ENCODE peak calls at places on chromosome 22, in eight cellular contexts. One of them, this sample, is unnamed.

GRCh38 chr22:27207907-27208306 is 550.5 kb downstream of the MIAT start:
- DNase-seq in D721Med: no peak
- DNase-seq in epithelial cell of proximal tubule: no peak
- DNase-seq in astrocyte of the spinal cord: peak
- DNase-seq in GM20000: no peak
- DNase-seq in Calu3: no peak
- DNase-seq in upper lobe of right lung: no peak
- DNase-seq in IMR-90: peak
- DNase-seq in this sample: no peak

GRCh38 chr22:19723165-19723989 is at the start of gene GP1BB:
- DNase-seq in epithelial cell of proximal tubule: no peak
- DNase-seq in D721Med: no peak
- DNase-seq in GM20000: peak
- DNase-seq in upper lobe of right lung: no peak
- DNase-seq in Calu3: peak
- DNase-seq in astrocyte of the spinal cord: peak
- DNase-seq in IMR-90: no peak
- DNase-seq in this sample: no peak

GRCh38 chr22:22463855-22464540 is 44.5 kb downstream of the ZNF280B start:
- DNase-seq in Calu3: peak
- DNase-seq in IMR-90: peak
- DNase-seq in D721Med: peak
- DNase-seq in GM20000: peak
- DNase-seq in astrocyte of the spinal cord: peak
- DNase-seq in upper lobe of right lung: no peak
- DNase-seq in epithelial cell of proximal tubule: peak
- DNase-seq in this sample: peak

GRCh38 chr22:18968011-18968749 is 32.1 kb upstream of the PRODH start:
- DNase-seq in epithelial cell of proximal tubule: no peak
- DNase-seq in Calu3: peak
- DNase-seq in GM20000: no peak
- DNase-seq in upper lobe of right lung: peak
- DNase-seq in D721Med: no peak
- DNase-seq in IMR-90: peak
- DNase-seq in astrocyte of the spinal cord: no peak
- DNase-seq in this sample: peak

GRCh38 chr22:19714320-19715252 is at the start of gene SEPTIN5:
- DNase-seq in epithelial cell of proximal tubule: no peak
- DNase-seq in Calu3: no peak
- DNase-seq in astrocyte of the spinal cord: no peak
- DNase-seq in GM20000: no peak
- DNase-seq in D721Med: no peak
- DNase-seq in IMR-90: no peak
- DNase-seq in upper lobe of right lung: no peak
- DNase-seq in this sample: no peak

GRCh38 chr22:35548762-35549106 is 8.1 kb downstream of the RASD2 start:
- DNase-seq in upper lobe of right lung: no peak
- DNase-seq in D721Med: no peak
- DNase-seq in epithelial cell of proximal tubule: no peak
- DNase-seq in Calu3: no peak
- DNase-seq in astrocyte of the spinal cord: no peak
- DNase-seq in GM20000: no peak
- DNase-seq in IMR-90: no peak
- DNase-seq in this sample: no peak

GRCh38 chr22:21951931-21952465 is 650 bp downstream of the PPM1F start:
- DNase-seq in astrocyte of the spinal cord: peak
- DNase-seq in IMR-90: peak
- DNase-seq in GM20000: peak
- DNase-seq in upper lobe of right lung: peak
- DNase-seq in D721Med: no peak
- DNase-seq in Calu3: peak
- DNase-seq in epithelial cell of proximal tubule: no peak
- DNase-seq in this sample: peak

GRCh38 chr22:17350292-17350691 is 19.0 kb upstream of the CECR2 start:
- DNase-seq in Calu3: no peak
- DNase-seq in GM20000: no peak
- DNase-seq in D721Med: no peak
- DNase-seq in astrocyte of the spinal cord: no peak
- DNase-seq in epithelial cell of proximal tubule: no peak
- DNase-seq in upper lobe of right lung: no peak
- DNase-seq in IMR-90: no peak
- DNase-seq in this sample: no peak

GRCh38 chr22:28146401-28147304 is 227.6 kb upstream of the PITPNB start:
- DNase-seq in Calu3: no peak
- DNase-seq in astrocyte of the spinal cord: peak
- DNase-seq in IMR-90: no peak
- DNase-seq in epithelial cell of proximal tubule: no peak
- DNase-seq in upper lobe of right lung: no peak
- DNase-seq in GM20000: no peak
- DNase-seq in D721Med: no peak
- DNase-seq in this sample: no peak

GRCh38 chr22:35552186-35552842 is 11.7 kb downstream of the RASD2 start:
- DNase-seq in epithelial cell of proximal tubule: no peak
- DNase-seq in upper lobe of right lung: no peak
- DNase-seq in Calu3: peak
- DNase-seq in D721Med: no peak
- DNase-seq in astrocyte of the spinal cord: peak
- DNase-seq in IMR-90: no peak
- DNase-seq in GM20000: peak
- DNase-seq in this sample: no peak

GRCh38 chr22:39429186-39429585 is 27.6 kb upstream of the MGAT3 start:
- DNase-seq in Calu3: no peak
- DNase-seq in epithelial cell of proximal tubule: no peak
- DNase-seq in astrocyte of the spinal cord: no peak
- DNase-seq in upper lobe of right lung: no peak
- DNase-seq in D721Med: no peak
- DNase-seq in IMR-90: no peak
- DNase-seq in GM20000: no peak
- DNase-seq in this sample: no peak

GRCh38 chr22:39430576-39431150 is 26.1 kb upstream of the MGAT3 start:
- DNase-seq in epithelial cell of proximal tubule: no peak
- DNase-seq in GM20000: no peak
- DNase-seq in upper lobe of right lung: no peak
- DNase-seq in Calu3: no peak
- DNase-seq in astrocyte of the spinal cord: no peak
- DNase-seq in IMR-90: no peak
- DNase-seq in D721Med: no peak
- DNase-seq in this sample: no peak

GRCh38 chr22:39429916-39430575 is 26.8 kb upstream of the MGAT3 start:
- DNase-seq in Calu3: no peak
- DNase-seq in astrocyte of the spinal cord: no peak
- DNase-seq in epithelial cell of proximal tubule: no peak
- DNase-seq in GM20000: no peak
- DNase-seq in upper lobe of right lung: no peak
- DNase-seq in D721Med: no peak
- DNase-seq in IMR-90: no peak
- DNase-seq in this sample: no peak

GRCh38 chr22:39427751-39428596 is 28.4 kb downstream of the TAB1 start:
- DNase-seq in upper lobe of right lung: no peak
- DNase-seq in epithelial cell of proximal tubule: no peak
- DNase-seq in D721Med: no peak
- DNase-seq in astrocyte of the spinal cord: no peak
- DNase-seq in Calu3: no peak
- DNase-seq in GM20000: no peak
- DNase-seq in IMR-90: no peak
- DNase-seq in this sample: no peak

DNA sequence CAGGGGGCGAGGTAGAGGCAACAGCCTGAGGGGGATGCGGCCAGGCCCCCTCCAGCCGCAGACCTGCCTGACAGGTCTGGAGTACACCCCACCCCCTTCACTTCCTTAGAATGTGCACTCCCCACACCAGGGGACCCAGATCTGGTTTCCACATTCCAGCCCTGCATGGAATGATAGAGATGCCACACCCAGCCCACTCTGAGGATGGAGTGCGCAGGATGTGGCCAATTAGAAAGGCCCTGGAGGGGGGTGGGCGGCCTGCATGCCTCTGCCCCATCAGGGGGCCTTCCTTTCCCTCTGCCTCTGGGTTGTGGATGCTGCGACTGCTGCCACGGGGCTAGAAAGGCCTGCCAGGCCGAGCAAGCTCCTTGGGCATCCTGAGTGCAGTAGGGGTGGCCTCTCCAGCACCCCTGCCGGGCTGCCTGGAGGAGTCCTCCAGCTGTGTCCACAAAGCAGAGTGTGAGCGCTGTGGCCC is 28.2 kb upstream of the MGAT3 start:
- DNase-seq in D721Med: no peak
- DNase-seq in upper lobe of right lung: no peak
- DNase-seq in astrocyte of the spinal cord: peak
- DNase-seq in GM20000: no peak
- DNase-seq in IMR-90: no peak
- DNase-seq in Calu3: no peak
- DNase-seq in epithelial cell of proximal tubule: no peak
- DNase-seq in this sample: no peak
- TF ChIP-seq CTCF in D721Med: no peak
- TF ChIP-seq CTCF in upper lobe of right lung: no peak
- TF ChIP-seq CTCF in astrocyte of the spinal cord: no peak
- TF ChIP-seq CTCF in GM20000: no peak
- TF ChIP-seq CTCF in IMR-90: no peak
- TF ChIP-seq CTCF in Calu3: no peak
- TF ChIP-seq CTCF in epithelial cell of proximal tubule: no peak
- TF ChIP-seq CTCF in this sample: no peak

GRCh38 chr22:49271369-49271727 is 556.3 kb downstream of the BRD1 start:
- DNase-seq in IMR-90: no peak
- DNase-seq in epithelial cell of proximal tubule: no peak
- DNase-seq in D721Med: no peak
- DNase-seq in Calu3: no peak
- DNase-seq in GM20000: no peak
- DNase-seq in astrocyte of the spinal cord: no peak
- DNase-seq in upper lobe of right lung: no peak
- DNase-seq in this sample: no peak

GRCh38 chr22:49270595-49271368 is 556.9 kb downstream of the BRD1 start:
- DNase-seq in Calu3: no peak
- DNase-seq in IMR-90: no peak
- DNase-seq in D721Med: no peak
- DNase-seq in epithelial cell of proximal tubule: no peak
- DNase-seq in astrocyte of the spinal cord: no peak
- DNase-seq in GM20000: no peak
- DNase-seq in upper lobe of right lung: no peak
- DNase-seq in this sample: no peak

GRCh38 chr22:49271831-49272230 is 555.8 kb downstream of the BRD1 start:
- DNase-seq in astrocyte of the spinal cord: no peak
- DNase-seq in epithelial cell of proximal tubule: no peak
- DNase-seq in IMR-90: no peak
- DNase-seq in Calu3: no peak
- DNase-seq in GM20000: no peak
- DNase-seq in D721Med: no peak
- DNase-seq in upper lobe of right lung: no peak
- DNase-seq in this sample: no peak

GRCh38 chr22:49274754-49275380 is 552.8 kb downstream of the BRD1 start:
- DNase-seq in GM20000: no peak
- DNase-seq in upper lobe of right lung: no peak
- DNase-seq in IMR-90: no peak
- DNase-seq in epithelial cell of proximal tubule: no peak
- DNase-seq in Calu3: no peak
- DNase-seq in astrocyte of the spinal cord: no peak
- DNase-seq in D721Med: no peak
- DNase-seq in this sample: no peak

GRCh38 chr22:49272546-49273125 is 555.0 kb downstream of the BRD1 start:
- DNase-seq in Calu3: no peak
- DNase-seq in epithelial cell of proximal tubule: no peak
- DNase-seq in GM20000: no peak
- DNase-seq in D721Med: no peak
- DNase-seq in upper lobe of right lung: no peak
- DNase-seq in astrocyte of the spinal cord: no peak
- DNase-seq in IMR-90: no peak
- DNase-seq in this sample: no peak
- TF ChIP-seq CTCF in Calu3: no peak
- TF ChIP-seq CTCF in epithelial cell of proximal tubule: no peak
- TF ChIP-seq CTCF in GM20000: no peak
- TF ChIP-seq CTCF in D721Med: no peak
- TF ChIP-seq CTCF in upper lobe of right lung: no peak
- TF ChIP-seq CTCF in astrocyte of the spinal cord: no peak
- TF ChIP-seq CTCF in IMR-90: no peak
- TF ChIP-seq CTCF in this sample: no peak

GRCh38 chr22:29713156-29713715 is 6.6 kb upstream of the CABP7 start:
- DNase-seq in D721Med: no peak
- DNase-seq in IMR-90: no peak
- DNase-seq in upper lobe of right lung: no peak
- DNase-seq in epithelial cell of proximal tubule: no peak
- DNase-seq in Calu3: no peak
- DNase-seq in astrocyte of the spinal cord: no peak
- DNase-seq in GM20000: no peak
- DNase-seq in this sample: no peak

GRCh38 chr22:29707471-29707870 is 12.3 kb upstream of the CABP7 start:
- DNase-seq in GM20000: no peak
- DNase-seq in IMR-90: no peak
- DNase-seq in epithelial cell of proximal tubule: no peak
- DNase-seq in upper lobe of right lung: no peak
- DNase-seq in D721Med: no peak
- DNase-seq in astrocyte of the spinal cord: no peak
- DNase-seq in Calu3: no peak
- DNase-seq in this sample: no peak

GRCh38 chr22:29710922-29711593 is 8.7 kb upstream of the CABP7 start:
- DNase-seq in Calu3: peak
- DNase-seq in D721Med: no peak
- DNase-seq in astrocyte of the spinal cord: no peak
- DNase-seq in epithelial cell of proximal tubule: no peak
- DNase-seq in upper lobe of right lung: no peak
- DNase-seq in GM20000: no peak
- DNase-seq in IMR-90: no peak
- DNase-seq in this sample: no peak

GRCh38 chr22:29712119-29712518 is 7.7 kb upstream of the CABP7 start:
- DNase-seq in GM20000: no peak
- DNase-seq in D721Med: no peak
- DNase-seq in Calu3: no peak
- DNase-seq in upper lobe of right lung: no peak
- DNase-seq in astrocyte of the spinal cord: no peak
- DNase-seq in IMR-90: no peak
- DNase-seq in epithelial cell of proximal tubule: no peak
- DNase-seq in this sample: no peak

GRCh38 chr22:29710193-29710592 is 9.6 kb upstream of the CABP7 start:
- DNase-seq in IMR-90: no peak
- DNase-seq in GM20000: no peak
- DNase-seq in D721Med: no peak
- DNase-seq in Calu3: no peak
- DNase-seq in astrocyte of the spinal cord: no peak
- DNase-seq in epithelial cell of proximal tubule: no peak
- DNase-seq in upper lobe of right lung: no peak
- DNase-seq in this sample: no peak
- TF ChIP-seq CTCF in IMR-90: no peak
- TF ChIP-seq CTCF in GM20000: no peak
- TF ChIP-seq CTCF in D721Med: no peak
- TF ChIP-seq CTCF in Calu3: no peak
- TF ChIP-seq CTCF in astrocyte of the spinal cord: no peak
- TF ChIP-seq CTCF in epithelial cell of proximal tubule: no peak
- TF ChIP-seq CTCF in upper lobe of right lung: no peak
- TF ChIP-seq CTCF in this sample: no peak

DNA sequence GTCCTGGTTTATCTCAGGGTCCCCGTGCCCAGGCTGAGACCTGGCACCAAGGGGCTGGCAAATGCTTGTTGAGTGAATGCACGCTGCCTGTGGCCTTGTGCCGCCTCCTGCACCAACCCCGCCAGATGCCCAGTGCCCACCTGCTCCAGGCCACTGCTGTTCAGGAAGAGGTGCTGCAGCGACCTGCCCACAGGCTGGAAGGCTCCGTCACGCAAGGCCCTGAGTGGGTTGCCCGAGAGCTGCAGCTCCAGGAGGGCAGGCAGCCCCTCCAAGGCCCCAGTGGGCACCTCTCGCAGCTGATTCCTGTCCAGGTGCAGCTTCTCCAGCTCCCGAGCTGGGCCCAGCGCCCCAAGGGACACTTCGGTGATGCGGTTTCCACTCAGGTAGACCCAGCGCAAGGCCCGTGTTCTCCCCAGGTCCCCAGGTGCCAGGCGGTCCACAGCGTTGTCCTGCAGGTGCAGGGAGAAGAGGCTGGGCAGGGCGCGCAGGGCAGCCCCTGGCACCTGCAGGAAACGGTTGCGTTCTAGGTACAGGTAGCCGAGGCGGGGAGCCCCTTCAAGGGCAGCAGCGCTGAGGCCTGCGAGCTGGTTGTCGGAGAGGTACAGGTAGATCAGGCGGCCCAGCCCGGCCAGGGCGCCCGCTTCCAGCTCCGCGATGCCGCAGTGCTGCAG is 3.6 kb downstream of the CHADL start:
- DNase-seq in epithelial cell of proximal tubule: no peak
- DNase-seq in IMR-90: no peak
- DNase-seq in D721Med: no peak
- DNase-seq in GM20000: no peak
- DNase-seq in upper lobe of right lung: no peak
- DNase-seq in astrocyte of the spinal cord: no peak
- DNase-seq in Calu3: no peak
- DNase-seq in this sample: no peak
- TF ChIP-seq CTCF in epithelial cell of proximal tubule: no peak
- TF ChIP-seq CTCF in IMR-90: no peak
- TF ChIP-seq CTCF in D721Med: no peak
- TF ChIP-seq CTCF in GM20000: no peak
- TF ChIP-seq CTCF in upper lobe of right lung: no peak
- TF ChIP-seq CTCF in astrocyte of the spinal cord: no peak
- TF ChIP-seq CTCF in Calu3: peak
- TF ChIP-seq CTCF in this sample: no peak